ENCODE peak calls at places on chromosomes 16 and 17, in five cellular contexts. Y is cardiac muscle cell, R is MCF 10A, C is progenitor cell of endocrine pancreas, F is GM06990. T is an unnamed sample.

GRCh38 chr17:76184266-76184665 is 43.2 kb upstream of the FOXJ1 start:
- DNase-seq in C (no peak), Y (no peak), F (no peak), R (no peak), T (no peak)

GRCh38 chr17:45313419-45313771 is 3.4 kb downstream of the MAP3K14 start:
- DNase-seq in R (no peak), C (no peak), Y (no peak), F (no peak), T (no peak)

GRCh38 chr17:45997624-45998023 is 1.4 kb upstream of the STH start:
- DNase-seq in C (no peak), Y (peak; percentile 46), R (no peak), F (no peak), T (no peak)

GRCh38 chr17:78789663-78790181 is 7.6 kb upstream of the CYTH1 start:
- DNase-seq in F (no peak), R (no peak), C (no peak), Y (peak; percentile 60), T (no peak)

GRCh38 chr16:3564889-3565141 is 12.4 kb downstream of the NLRC3 start:
- DNase-seq in C (no peak), R (no peak), F (no peak), Y (no peak), T (no peak)

GRCh38 chr17:78714534-78714933 is 67.5 kb downstream of the CYTH1 start:
- DNase-seq in F (no peak), C (no peak), R (no peak), Y (no peak), T (no peak)

GRCh38 chr17:27879987-27880608 is 13.1 kb downstream of the LYRM9 start:
- DNase-seq in C (peak; percentile 71), F (peak; percentile 29), Y (peak; percentile 76), R (peak; percentile 77), T (peak; percentile 48)

GRCh38 chr17:82231312-82231561 is 2.4 kb downstream of the SLC16A3 start:
- DNase-seq in Y (no peak), R (no peak), C (no peak), F (no peak), T (no peak)

GRCh38 chr16:70377782-70378181 is 31.1 kb downstream of the DDX19A start:
- DNase-seq in R (no peak), F (no peak), C (no peak), Y (no peak), T (no peak)

GRCh38 chr17:64115871-64116534 is 13.9 kb downstream of the ERN1 start:
- DNase-seq in C (no peak), Y (peak; percentile 91), R (peak; percentile 84), F (no peak), T (no peak)

GRCh38 chr16:57999971-58000705 is at the start of gene ZNF319:
- DNase-seq in C (no peak), F (no peak), R (no peak), Y (no peak), T (no peak)

GRCh38 chr17:14923981-14924380 is 341.1 kb downstream of the PMP22 start:
- DNase-seq in R (no peak), C (no peak), Y (peak; percentile 12), F (no peak), T (no peak)

GRCh38 chr16:83995756-83996155 is 27.7 kb downstream of the NECAB2 start:
- DNase-seq in C (no peak), F (no peak), Y (peak; percentile 14), R (no peak), T (no peak)

GRCh38 chr16:30660424-30661251 is 2.4 kb downstream of the FBRS start:
- DNase-seq in R (no peak), C (no peak), Y (no peak), F (no peak), T (no peak)

GRCh38 chr17:6496116-6496481 is 51.8 kb downstream of the PIMREG start:
- DNase-seq in C (no peak), F (no peak), Y (peak; percentile 37), R (no peak), T (no peak)

GRCh38 chr16:11768850-11769249 is 26.2 kb upstream of the TXNDC11 start:
- DNase-seq in Y (no peak), F (peak; percentile 59), C (no peak), R (no peak), T (no peak)

GRCh38 chr16:19130852-19131808 is 17.4 kb downstream of the ITPRIPL2 start:
- DNase-seq in F (no peak), R (peak; percentile 69), C (no peak), Y (peak; percentile 80), T (no peak)

T was measured in HepG2.